ENCODE peak calls at places on chromosomes 16 and 17, in eight cellular contexts. L, U, M, H, Q, A, K and G are unnamed samples.

GRCh38 chr17:39244600-39245570 is 19.1 kb upstream of the STAC2 start:
- DNase-seq in M (peak), K (peak), A (peak), U (peak), H (peak), Q (peak), L (peak), G (peak)

GRCh38 chr16:75377971-75378386 is 55.3 kb downstream of the CFDP1 start:
- DNase-seq in L (peak), H (peak), Q (no peak), U (no peak), A (peak), K (no peak), M (peak), G (peak)

GRCh38 chr16:49776085-49776501 is 79.8 kb downstream of the ZNF423 start:
- DNase-seq in L (no peak), K (no peak), M (no peak), U (no peak), H (peak), Q (no peak), A (no peak), G (no peak)

GRCh38 chr17:13727441-13728171 is 125.9 kb upstream of the HS3ST3A1 start:
- DNase-seq in L (no peak), M (peak), U (no peak), H (no peak), K (no peak), A (no peak), Q (no peak), G (no peak)

GRCh38 chr16:52090080-52090479 is 456.9 kb downstream of the TOX3 start:
- DNase-seq in M (no peak), L (no peak), H (no peak), A (no peak), U (no peak), K (no peak), Q (no peak), G (no peak)

GRCh38 chr16:59181821-59182420 is 447.8 kb upstream of the GOT2 start:
- DNase-seq in H (no peak), A (no peak), U (no peak), M (no peak), Q (no peak), K (no peak), L (no peak), G (no peak)

GRCh38 chr17:20092292-20092867 is 83.2 kb downstream of the SPECC1 start:
- DNase-seq in L (no peak), A (no peak), U (no peak), M (no peak), K (no peak), Q (no peak), H (no peak), G (no peak)

GRCh38 chr16:12119562-12119961 is 143.0 kb downstream of the SNX29 start:
- DNase-seq in U (no peak), H (no peak), L (no peak), K (no peak), M (no peak), A (no peak), Q (no peak), G (no peak)

GRCh38 chr16:80403871-80404270 is 136.9 kb upstream of the DYNLRB2 start:
- DNase-seq in A (no peak), U (no peak), L (no peak), Q (no peak), H (no peak), M (no peak), K (no peak), G (no peak)

GRCh38 chr17:7502987-7503386 is 18.8 kb downstream of the POLR2A start:
- DNase-seq in A (no peak), H (no peak), U (no peak), L (peak), M (no peak), K (no peak), Q (no peak), G (no peak)